ENCODE peak calls at places on chromosomes 13 and 19, in six cellular contexts. I, V, A, P, W and M are unnamed samples.

GRCh38 chr13:30149248-30149647 is 158.1 kb downstream of the KATNAL1 start:
- DNase-seq in I (no peak), V (no peak), A (no peak), P (no peak), W (no peak), M (no peak)

GRCh38 chr19:45876411-45877197 is 9.3 kb downstream of the IRF2BP1 start:
- DNase-seq in I (peak), V (no peak), A (peak), P (peak), W (no peak), M (no peak)

GRCh38 chr13:27971236-27971645 is 2.1 kb upstream of the CDX2 start:
- DNase-seq in I (no peak), V (peak), A (no peak), P (no peak), W (no peak), M (no peak)

GRCh38 chr13:71867101-71867814 is at the start of gene DACH1:
- DNase-seq in I (peak), V (peak), A (peak), P (peak), W (peak), M (peak)

GRCh38 chr13:52374873-52375411 is 31.0 kb downstream of the THSD1 start:
- DNase-seq in I (no peak), V (no peak), A (peak), P (no peak), W (peak), M (no peak)

GRCh38 chr19:41569481-41570150 is 6.3 kb upstream of the CEACAM21 start:
- DNase-seq in I (no peak), V (no peak), A (no peak), P (no peak), W (no peak), M (no peak)

GRCh38 chr13:101449971-101450748 is 2.3 kb upstream of the ITGBL1 start:
- DNase-seq in I (peak), V (no peak), A (peak), P (no peak), W (peak), M (no peak)

GRCh38 chr13:51802601-51803000 is 1.4 kb downstream of the DHRS12 start:
- DNase-seq in I (no peak), V (no peak), A (no peak), P (no peak), W (no peak), M (no peak)

GRCh38 chr13:99258210-99258860 is at the start of gene GPR18:
- DNase-seq in I (no peak), V (no peak), A (no peak), P (no peak), W (no peak), M (no peak)

GRCh38 chr19:38024991-38025716 is 118.1 kb downstream of the SIPA1L3 start:
- DNase-seq in I (no peak), V (no peak), A (no peak), P (no peak), W (no peak), M (no peak)

GRCh38 chr19:32421589-32422361 is 16.2 kb downstream of the DPY19L3 start:
- DNase-seq in I (peak), V (no peak), A (peak), P (no peak), W (no peak), M (no peak)

GRCh38 chr13:113650731-113651148 is 7.3 kb downstream of the ATP4B start:
- DNase-seq in I (no peak), V (no peak), A (no peak), P (peak), W (no peak), M (no peak)

GRCh38 chr13:93690139-93690538 is 463.5 kb downstream of the GPC6 start:
- DNase-seq in I (peak), V (no peak), A (peak), P (no peak), W (peak), M (no peak)

GRCh38 chr19:35671818-35672217 is 5.5 kb downstream of the UPK1A start:
- DNase-seq in I (peak), V (no peak), A (peak), P (no peak), W (peak), M (no peak)

GRCh38 chr19:33199441-33200265 is 5.5 kb downstream of the LRP3 start:
- DNase-seq in I (no peak), V (no peak), A (no peak), P (no peak), W (no peak), M (no peak)

GRCh38 chr19:58561373-58562125 is 3.1 kb upstream of the UBE2M start:
- DNase-seq in I (no peak), V (no peak), A (no peak), P (no peak), W (no peak), M (no peak)
- H3K4me3 ChIP-seq in I (peak), V (no peak), A (no peak), P (peak), W (peak), M (no peak)

GRCh38 chr13:78383899-78384298 is 219.5 kb downstream of the POU4F1 start:
- DNase-seq in I (no peak), V (no peak), A (no peak), P (no peak), W (no peak), M (no peak)

GRCh38 chr13:78382481-78382880 is 220.9 kb downstream of the POU4F1 start:
- DNase-seq in I (no peak), V (no peak), A (no peak), P (peak), W (no peak), M (no peak)

GRCh38 chr13:78382946-78383542 is 220.3 kb downstream of the POU4F1 start:
- DNase-seq in I (no peak), V (no peak), A (no peak), P (peak), W (no peak), M (no peak)
- TF ChIP-seq CTCF in I (no peak), V (no peak), A (no peak), P (no peak), W (no peak), M (no peak)

DNA sequence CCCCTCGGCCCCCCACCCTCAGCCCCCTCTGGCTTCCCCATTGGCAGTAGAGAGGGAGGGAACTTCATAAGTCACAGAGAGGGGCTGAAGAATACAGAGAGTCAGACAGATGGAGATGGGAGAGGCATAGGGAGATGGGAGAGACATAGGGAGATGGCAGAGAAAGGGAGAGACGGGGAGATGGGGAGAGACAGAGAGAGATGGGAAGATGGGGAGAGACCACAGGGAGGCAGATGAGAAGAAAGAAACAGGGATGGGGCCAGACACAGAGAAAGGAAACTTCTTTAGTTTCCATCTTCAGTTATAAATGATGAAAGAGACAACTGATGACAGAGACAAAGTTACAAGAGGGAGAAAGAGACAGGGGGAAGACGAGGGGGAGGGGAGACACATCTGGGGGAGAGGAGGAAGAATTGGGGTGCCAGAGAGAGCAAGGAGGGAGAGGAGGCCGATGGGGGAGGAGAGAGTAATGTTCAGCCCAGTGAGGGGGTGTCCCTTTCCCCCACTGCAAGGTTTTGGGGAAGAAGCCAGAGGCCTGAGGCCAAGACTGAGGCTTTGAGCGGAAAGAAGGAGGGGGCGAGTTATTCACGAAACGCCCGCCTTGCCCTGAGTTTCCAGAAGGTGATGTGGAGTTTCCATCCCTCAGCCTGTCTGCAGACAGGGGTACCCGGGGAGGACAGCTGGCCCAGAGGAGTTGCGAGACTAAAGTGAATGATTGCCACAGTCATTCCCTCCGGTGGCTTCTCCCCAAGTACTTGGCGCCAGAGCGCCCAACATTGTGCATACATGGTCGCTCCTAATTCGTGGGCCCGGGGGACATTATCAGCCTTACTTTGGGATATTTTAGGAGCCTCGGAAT is 692 bp upstream of the PPAN start:
- DNase-seq in I (no peak), V (no peak), A (no peak), P (no peak), W (no peak), M (no peak)
- H3K4me3 ChIP-seq in I (peak), V (no peak), A (no peak), P (peak), W (peak), M (peak)

DNA sequence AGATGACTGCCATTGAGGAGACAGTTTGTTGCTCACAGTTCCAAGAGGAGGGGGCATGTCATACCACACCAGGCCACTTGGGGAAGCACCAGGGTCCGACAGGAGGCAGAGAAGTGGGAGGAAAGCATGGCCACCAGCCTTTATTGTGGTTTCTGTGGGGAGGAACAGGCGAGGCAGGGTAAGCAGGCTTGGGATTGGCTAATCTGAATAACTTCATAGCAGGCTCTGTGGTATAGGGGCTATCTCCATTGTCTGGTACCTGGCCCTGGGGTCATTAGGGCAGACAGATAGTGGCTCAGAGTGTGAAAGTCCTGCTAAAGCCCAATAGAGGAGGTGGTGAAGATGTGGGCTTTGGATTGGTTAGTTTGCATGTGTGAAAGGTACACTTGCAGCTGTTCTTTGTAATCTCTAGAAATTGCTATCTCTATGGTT is 35.5 kb downstream of the CBY2 start:
- DNase-seq in I (no peak), V (no peak), A (no peak), P (no peak), W (no peak), M (no peak)
- TF ChIP-seq CTCF in I (peak), V (no peak), A (no peak), P (no peak), W (peak), M (peak)

GRCh38 chr13:48318014-48318713 is 14.6 kb downstream of the RB1 start:
- DNase-seq in I (no peak), V (no peak), A (no peak), P (peak), W (no peak), M (no peak)
- H3K4me3 ChIP-seq in I (no peak), V (no peak), A (no peak), P (peak), W (no peak), M (no peak)

GRCh38 chr19:36939153-36939552 is 23.0 kb downstream of the ZNF568 start:
- DNase-seq in I (no peak), V (no peak), A (peak), P (no peak), W (no peak), M (no peak)
- TF ChIP-seq CTCF in I (peak), V (no peak), A (peak), P (peak), W (no peak), M (no peak)

GRCh38 chr13:48235814-48236135 is 2.8 kb downstream of the ITM2B start:
- DNase-seq in I (no peak), V (no peak), A (no peak), P (no peak), W (peak), M (no peak)

GRCh38 chr13:48235100-48235813 is 2.3 kb downstream of the ITM2B start:
- DNase-seq in I (peak), V (no peak), A (peak), P (no peak), W (peak), M (no peak)

GRCh38 chr13:48234652-48235099 is 1.7 kb downstream of the ITM2B start:
- DNase-seq in I (no peak), V (no peak), A (no peak), P (no peak), W (peak), M (no peak)

GRCh38 chr13:48233886-48234488 is 981 bp downstream of the ITM2B start:
- DNase-seq in I (peak), V (no peak), A (peak), P (no peak), W (peak), M (no peak)

GRCh38 chr13:48236528-48237353 is 3.7 kb downstream of the ITM2B start:
- DNase-seq in I (peak), V (no peak), A (peak), P (no peak), W (peak), M (no peak)
- H3K4me3 ChIP-seq in I (peak), V (no peak), A (no peak), P (peak), W (peak), M (peak)